ENCODE peak calls at places on chromosome 1, in eight cellular contexts. Y is tibial nerve, Q is stomach, X is heart left ventricle, K is K562, V is H1, U is esophagus squamous epithelium, P is lower leg skin. T is an unnamed sample.

GRCh38 chr1:163166886-163167555 is 35.7 kb downstream of the RGS5 start:
- DNase-seq in Y (no peak), Q (no peak), X (no peak), K (no peak), V (no peak), U (no peak), P (no peak), T (no peak)

GRCh38 chr1:145992502-145992936 is 3.9 kb downstream of the TXNIP start:
- DNase-seq in Y (no peak), Q (peak), X (no peak), K (no peak), V (no peak), U (no peak), P (no peak), T (no peak)

GRCh38 chr1:43847290-43847689 is 86.3 kb upstream of the ARTN start:
- DNase-seq in Y (no peak), Q (no peak), X (no peak), K (no peak), V (no peak), U (no peak), P (no peak), T (no peak)

GRCh38 chr1:91876751-91877573 is 9.0 kb downstream of the TGFBR3 start:
- DNase-seq in Y (no peak), Q (no peak), X (no peak), K (no peak), V (no peak), U (no peak), P (no peak), T (no peak)

GRCh38 chr1:47708658-47709301 is 270.9 kb downstream of the FOXD2 start:
- DNase-seq in Y (no peak), Q (no peak), X (no peak), K (no peak), V (no peak), U (no peak), P (no peak), T (no peak)

GRCh38 chr1:228109962-228110488 is 926 bp upstream of the MRPL55 start:
- DNase-seq in Y (no peak), Q (no peak), X (no peak), K (peak), V (no peak), U (no peak), P (no peak), T (peak)

GRCh38 chr1:65467536-65467935 is 47.1 kb downstream of the LEPR start:
- DNase-seq in Y (no peak), Q (peak), X (no peak), K (peak), V (peak), U (no peak), P (no peak), T (no peak)

GRCh38 chr1:114097109-114097508 is 56.6 kb downstream of the SYT6 start:
- DNase-seq in Y (peak), Q (no peak), X (no peak), K (no peak), V (no peak), U (no peak), P (peak), T (no peak)

GRCh38 chr1:186231861-186232436 is 143.1 kb downstream of the TPR start:
- DNase-seq in Y (no peak), Q (no peak), X (no peak), K (no peak), V (no peak), U (no peak), P (no peak), T (no peak)

GRCh38 chr1:83113686-83114085 is 885.2 kb downstream of the TTLL7 start:
- DNase-seq in Y (no peak), Q (no peak), X (no peak), K (no peak), V (no peak), U (no peak), P (no peak), T (peak)

GRCh38 chr1:54980528-54981241 is at the start of gene TMEM61:
- DNase-seq in Y (no peak), Q (peak), X (no peak), K (no peak), V (no peak), U (no peak), P (no peak), T (no peak)

GRCh38 chr1:169586395-169587255 is at the start of gene F5:
- DNase-seq in Y (peak), Q (peak), X (peak), K (peak), V (peak), U (no peak), P (peak), T (peak)
- TF ChIP-seq CTCF in Y (peak), Q (peak), X (peak), K (peak), V (peak), U (peak), P (no peak), T (peak)

DNA sequence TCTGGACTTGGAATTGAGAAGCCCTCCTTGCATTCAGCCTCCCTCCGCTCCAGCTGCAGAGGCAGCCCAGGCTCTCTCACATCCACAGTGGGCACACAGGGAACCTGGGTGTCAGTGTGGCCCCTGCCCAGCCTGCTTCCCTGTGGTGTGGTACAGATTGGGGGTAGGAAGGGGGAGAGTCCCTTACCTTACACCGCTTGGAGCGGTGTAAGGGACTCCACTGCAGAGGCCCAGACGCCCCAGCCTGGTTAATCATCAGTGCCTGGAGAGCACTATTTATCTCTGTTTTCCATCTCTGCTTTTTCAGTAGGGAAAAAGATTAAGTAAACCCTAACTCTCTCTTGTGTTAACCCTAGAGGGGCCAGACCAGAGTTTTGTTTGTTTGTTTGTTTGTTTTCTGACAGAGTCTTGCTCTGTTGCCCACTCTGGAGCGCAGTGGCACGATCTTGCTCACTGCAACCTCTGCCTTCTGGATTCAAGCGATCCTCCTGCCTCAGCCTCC is 803 bp upstream of the RHBG start:
- DNase-seq in Y (no peak), Q (no peak), X (no peak), K (no peak), V (no peak), U (no peak), P (no peak), T (no peak)
- TF ChIP-seq POLR2A in Y (no peak), Q (no peak), X (no peak), K (no peak), V (no peak), U (no peak), P (no peak), T (no peak)

GRCh38 chr1:147665521-147665920 is 4.8 kb downstream of the ACP6 start:
- DNase-seq in Y (no peak), Q (no peak), X (no peak), K (no peak), V (no peak), U (no peak), P (no peak), T (no peak)
- TF ChIP-seq CTCF in Y (no peak), Q (no peak), X (no peak), K (no peak), V (no peak), U (no peak), P (no peak), T (no peak)

GRCh38 chr1:25549273-25550154 is 6.1 kb downstream of the LDLRAP1 start:
- DNase-seq in Y (no peak), Q (peak), X (peak), K (peak), V (no peak), U (no peak), P (no peak), T (no peak)
- TF ChIP-seq POLR2A in Y (no peak), Q (no peak), X (no peak), K (peak), V (no peak), U (no peak), P (no peak), T (no peak)

GRCh38 chr1:154466879-154467767 is 34.9 kb upstream of the TDRD10 start:
- DNase-seq in Y (no peak), Q (no peak), X (no peak), K (peak), V (no peak), U (no peak), P (no peak), T (no peak)
- TF ChIP-seq CTCF in Y (no peak), Q (no peak), X (no peak), K (peak), V (peak), U (peak), P (no peak), T (peak)

DNA sequence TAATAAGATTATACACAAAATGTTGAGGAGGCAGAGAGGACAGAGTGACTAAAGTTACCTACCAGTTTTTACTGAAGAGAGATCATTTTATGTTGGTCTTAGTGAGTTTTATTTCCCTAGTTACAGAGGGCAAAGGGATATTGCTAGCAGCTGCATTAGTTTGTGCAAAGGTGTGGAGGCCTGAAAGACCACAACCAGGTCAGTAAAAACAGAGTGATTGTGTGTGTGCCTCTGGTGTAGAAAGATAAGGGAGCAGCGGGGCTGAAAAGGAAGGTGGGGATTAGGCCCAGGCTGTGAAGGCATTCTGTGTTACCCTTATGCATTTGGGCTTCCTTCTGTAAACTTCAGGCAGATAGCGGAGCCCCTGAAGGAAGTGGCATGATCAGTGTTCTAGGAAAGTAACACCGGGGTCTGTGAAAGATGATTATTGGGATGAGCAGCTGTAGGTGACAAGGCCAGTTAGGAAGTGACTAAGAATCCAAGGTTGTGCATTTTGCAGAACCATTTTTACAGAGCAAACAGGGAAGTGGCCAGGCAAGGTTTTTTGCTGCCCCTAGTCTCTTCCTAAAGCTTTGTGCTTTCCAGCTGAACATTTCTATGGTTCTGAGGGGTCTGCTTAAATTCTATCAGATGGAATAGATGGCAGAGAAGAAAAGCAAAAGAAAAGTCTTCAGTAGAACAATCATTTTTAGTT is 3.7 kb downstream of the GADD45A start:
- DNase-seq in Y (no peak), Q (no peak), X (no peak), K (peak), V (no peak), U (no peak), P (no peak), T (no peak)
- TF ChIP-seq POLR2A in Y (no peak), Q (no peak), X (no peak), K (peak), V (no peak), U (no peak), P (no peak), T (no peak)

GRCh38 chr1:10754571-10755329 is 41.7 kb downstream of the CASZ1 start:
- DNase-seq in Y (no peak), Q (no peak), X (no peak), K (no peak), V (no peak), U (no peak), P (no peak), T (no peak)

GRCh38 chr1:10751561-10752085 is 44.8 kb downstream of the CASZ1 start:
- DNase-seq in Y (no peak), Q (no peak), X (no peak), K (no peak), V (no peak), U (no peak), P (no peak), T (no peak)

GRCh38 chr1:10755977-10756521 is 40.4 kb downstream of the CASZ1 start:
- DNase-seq in Y (no peak), Q (peak), X (peak), K (peak), V (no peak), U (no peak), P (peak), T (peak)

GRCh38 chr1:10751160-10751559 is 45.3 kb downstream of the CASZ1 start:
- DNase-seq in Y (no peak), Q (no peak), X (no peak), K (peak), V (no peak), U (no peak), P (no peak), T (no peak)

GRCh38 chr1:10753279-10753678 is 43.2 kb downstream of the CASZ1 start:
- DNase-seq in Y (no peak), Q (no peak), X (no peak), K (no peak), V (no peak), U (no peak), P (no peak), T (no peak)
- TF ChIP-seq CTCF in Y (no peak), Q (no peak), X (no peak), K (peak), V (peak), U (no peak), P (no peak), T (no peak)

GRCh38 chr1:19273106-19273843 is 15.3 kb downstream of the AKR7A3 start:
- DNase-seq in Y (no peak), Q (peak), X (no peak), K (no peak), V (no peak), U (no peak), P (no peak), T (no peak)
- TF ChIP-seq POLR2A in Y (no peak), Q (no peak), X (no peak), K (no peak), V (no peak), U (no peak), P (no peak), T (no peak)

GRCh38 chr1:226100436-226101347 is 38.2 kb downstream of the H3-3A start:
- DNase-seq in Y (no peak), Q (peak), X (peak), K (peak), V (no peak), U (no peak), P (no peak), T (no peak)
- TF ChIP-seq CTCF in Y (no peak), Q (no peak), X (no peak), K (no peak), V (no peak), U (no peak), P (no peak), T (no peak)

GRCh38 chr1:201093561-201093960 is 18.7 kb downstream of the CACNA1S start:
- DNase-seq in Y (no peak), Q (no peak), X (no peak), K (no peak), V (no peak), U (no peak), P (no peak), T (no peak)

GRCh38 chr1:201093962-201094361 is 18.3 kb downstream of the CACNA1S start:
- DNase-seq in Y (no peak), Q (no peak), X (no peak), K (no peak), V (no peak), U (no peak), P (no peak), T (no peak)

GRCh38 chr1:201094829-201095228 is 17.4 kb downstream of the CACNA1S start:
- DNase-seq in Y (no peak), Q (no peak), X (no peak), K (no peak), V (no peak), U (no peak), P (no peak), T (no peak)

GRCh38 chr1:201091256-201091655 is 21.0 kb downstream of the CACNA1S start:
- DNase-seq in Y (no peak), Q (no peak), X (no peak), K (no peak), V (no peak), U (no peak), P (no peak), T (no peak)

GRCh38 chr1:201092738-201093137 is 19.5 kb downstream of the CACNA1S start:
- DNase-seq in Y (no peak), Q (no peak), X (no peak), K (no peak), V (no peak), U (no peak), P (no peak), T (no peak)
- TF ChIP-seq POLR2A in Y (no peak), Q (no peak), X (no peak), K (no peak), V (no peak), U (no peak), P (no peak), T (no peak)